ENCODE peak calls at places on chromosome 1, in four cellular contexts. Z is GM12878, U is PC-3, F is BE2C. D is an unnamed sample. For H3K4me1, the result is how much of the 10 kb centered on the place peaks cover.

GRCh38 chr1:203584040-203584439 is 42.6 kb upstream of the ATP2B4 start:
- DNase-seq in Z (no peak), U (no peak), F (no peak), D (no peak)

GRCh38 chr1:29388170-29388569 is 151.8 kb downstream of the PTPRU start:
- DNase-seq in Z (no peak), U (no peak), F (no peak), D (no peak)

GRCh38 chr1:25945756-25946155 is 39.5 kb upstream of the STMN1 start:
- DNase-seq in Z (no peak), U (no peak), F (peak), D (no peak)

GRCh38 chr1:57072775-57073174 is 107.0 kb upstream of the C8B start:
- DNase-seq in Z (no peak), U (peak), F (no peak), D (no peak)

GRCh38 chr1:241411056-241411775 is 54.2 kb upstream of the RGS7 start:
- DNase-seq in Z (no peak), U (peak), F (no peak), D (no peak)

GRCh38 chr1:156675715-156676311 is 1.4 kb downstream of the NES start:
- DNase-seq in Z (no peak), U (no peak), F (peak), D (no peak)

GRCh38 chr1:23263380-23263887 is 46.1 kb upstream of the HTR1D start:
- DNase-seq in Z (no peak), U (no peak), F (no peak), D (no peak)

GRCh38 chr1:225908773-225909172 is 15.3 kb downstream of the PYCR2 start:
- DNase-seq in Z (no peak), U (no peak), F (no peak), D (no peak)

GRCh38 chr1:154593390-154593789 is 14.6 kb downstream of the ADAR start:
- DNase-seq in Z (no peak), U (no peak), F (no peak), D (no peak)

DNA sequence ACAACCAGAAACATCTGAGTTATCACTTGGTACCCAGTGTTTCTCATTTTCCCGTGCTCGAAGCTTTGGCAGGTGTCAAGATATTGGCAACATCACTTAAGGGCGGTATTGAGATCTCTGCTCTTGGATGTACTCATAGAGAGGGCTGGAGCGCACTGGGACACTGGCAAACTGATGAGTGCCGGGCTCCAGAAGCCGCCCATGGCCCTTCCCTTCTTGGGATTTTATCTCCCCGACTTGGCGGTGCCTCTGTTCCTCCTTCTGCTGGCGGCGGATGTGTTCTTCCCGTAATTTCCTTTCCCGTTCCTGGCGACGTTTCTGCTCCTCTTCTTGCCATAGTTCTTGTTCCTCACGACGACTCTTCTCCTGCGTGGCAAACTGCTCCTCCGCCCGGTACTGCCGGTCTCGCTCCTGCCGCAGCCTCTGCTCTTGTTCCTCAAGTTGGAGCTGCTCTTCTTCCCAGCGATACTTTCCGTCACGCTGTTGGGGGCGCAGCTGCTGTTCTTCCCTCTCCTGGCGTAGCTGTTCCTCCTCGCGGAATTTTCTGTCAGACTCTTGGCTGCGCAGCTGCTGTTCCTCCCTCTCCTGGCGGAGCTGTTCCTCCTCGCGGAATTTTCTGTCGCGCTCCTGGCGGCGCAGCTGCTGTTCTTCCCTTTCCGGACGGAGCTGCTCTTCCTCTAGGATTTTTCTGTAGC is 7.8 kb downstream of the TCHH start:
- DNase-seq in Z (no peak), U (no peak), F (no peak), D (no peak)
- H3K4me3 ChIP-seq in Z (no peak), U (no peak), F (no peak), D (no peak)

DNA sequence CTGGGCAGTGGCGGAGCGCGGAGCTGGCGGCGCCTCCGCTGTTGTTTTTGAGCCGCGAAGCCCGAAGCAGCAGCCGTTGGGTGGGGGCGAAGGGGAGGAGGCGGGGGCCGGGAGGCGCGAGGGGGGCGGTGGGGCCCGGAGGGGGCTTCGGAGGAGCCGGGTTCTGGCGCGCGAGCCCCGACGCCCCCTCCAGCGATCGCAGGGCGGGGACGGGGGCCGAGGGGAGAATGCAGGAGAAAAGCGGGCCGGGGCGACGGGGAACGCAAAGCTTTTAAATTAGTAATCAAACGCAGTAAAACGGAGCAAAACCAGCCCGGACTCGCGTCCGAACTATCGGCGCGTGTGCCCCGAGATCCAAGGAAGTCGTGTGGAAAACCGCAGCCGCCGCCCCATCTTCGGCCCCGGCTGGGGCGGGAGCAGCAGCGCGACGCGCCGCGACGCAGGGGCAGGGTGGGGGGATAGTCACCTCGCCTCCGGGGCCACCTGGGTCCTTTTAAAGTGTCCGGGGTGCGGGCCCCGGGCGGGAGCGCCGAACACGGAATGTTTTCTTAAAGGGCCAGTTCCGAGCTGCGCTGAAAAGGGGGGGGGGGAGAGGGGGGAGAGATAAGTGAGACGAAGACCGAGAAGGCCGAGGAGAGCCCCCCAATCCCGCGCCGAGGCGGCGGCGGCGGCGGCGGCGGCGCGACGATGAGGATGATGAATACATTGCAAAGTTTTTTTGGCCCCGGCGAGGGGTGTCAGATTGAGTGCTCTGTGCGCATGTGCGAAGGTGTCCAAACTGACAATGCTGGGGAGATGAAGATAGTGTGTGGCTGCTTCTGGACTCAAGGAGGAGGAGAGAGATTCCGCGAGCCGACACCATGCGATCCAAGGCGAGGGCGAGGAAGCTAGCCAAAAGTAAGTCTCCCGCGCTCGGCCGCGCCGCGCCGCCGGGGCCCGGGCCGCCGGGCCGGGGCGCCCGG is at the start of gene PRDM16:
- DNase-seq in Z (no peak), U (peak), F (no peak), D (peak)
- H3K4me1 ChIP-seq in Z (under half), U (under half), F (under half), D (under half)

GRCh38 chr1:172147541-172147940 is 272.9 kb upstream of the C1orf105 start:
- DNase-seq in Z (no peak), U (peak), F (no peak), D (no peak)

GRCh38 chr1:172145231-172145651 is 275.2 kb upstream of the C1orf105 start:
- DNase-seq in Z (no peak), U (no peak), F (peak), D (no peak)

GRCh38 chr1:172144445-172145060 is 275.9 kb upstream of the C1orf105 start:
- DNase-seq in Z (no peak), U (no peak), F (peak), D (peak)

GRCh38 chr1:172145656-172146055 is 274.8 kb upstream of the C1orf105 start:
- DNase-seq in Z (no peak), U (no peak), F (no peak), D (no peak)

DNA sequence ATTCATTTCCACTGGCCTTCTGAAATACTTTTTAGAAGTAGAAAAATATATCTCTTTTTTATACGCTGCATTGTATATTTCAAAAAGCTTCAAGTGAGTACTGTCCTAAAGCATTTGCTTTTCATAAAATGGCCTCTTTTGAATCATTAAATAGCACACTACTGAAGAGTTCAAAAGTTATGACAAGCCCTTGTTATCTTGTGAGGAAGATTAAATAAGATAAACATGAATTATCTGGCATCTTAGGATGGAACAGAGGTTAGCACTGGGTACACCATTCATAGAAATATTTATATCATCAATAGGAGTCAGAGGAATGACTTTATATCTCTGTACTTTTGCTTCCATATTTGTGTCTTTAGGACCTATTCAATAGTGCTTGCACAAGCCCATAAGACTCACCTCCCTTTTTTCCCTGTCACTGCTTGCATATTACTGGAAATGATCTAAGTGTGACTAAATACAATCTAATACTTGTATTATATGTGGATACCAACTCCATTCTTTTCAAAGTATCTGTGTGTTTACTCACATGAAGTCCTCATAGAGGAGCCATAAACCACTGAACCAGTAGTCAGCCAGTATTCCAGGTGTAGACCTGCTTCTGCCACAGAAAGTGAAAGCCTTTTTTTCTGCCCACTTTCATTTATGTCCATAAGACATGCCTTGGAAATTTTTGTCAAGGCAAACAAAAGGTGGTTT is 274.2 kb upstream of the C1orf105 start:
- DNase-seq in Z (no peak), U (peak), F (no peak), D (no peak)
- TF ChIP-seq CTCF in Z (no peak), U (no peak), F (no peak), D (no peak)

DNA sequence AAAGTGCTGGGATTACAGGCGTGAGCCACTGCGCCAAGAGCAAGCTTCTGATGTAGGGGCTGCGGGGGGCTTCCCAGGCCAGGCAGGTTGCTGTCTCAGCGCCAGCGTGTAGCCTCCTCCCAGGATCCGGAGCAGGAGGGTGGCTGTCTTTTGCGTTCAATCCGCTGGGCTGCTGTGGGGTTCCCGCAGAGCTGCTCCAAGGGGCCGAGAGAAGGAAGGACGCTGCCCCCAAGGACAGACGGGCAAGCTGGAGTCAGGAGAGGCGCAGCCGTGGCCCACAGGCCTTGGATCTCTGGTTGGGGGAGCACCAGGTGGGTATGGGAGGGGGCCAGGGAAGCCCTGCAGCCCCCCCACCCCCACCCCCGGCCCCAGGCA is 16.0 kb upstream of the SKI start:
- DNase-seq in Z (no peak), U (no peak), F (no peak), D (peak)
- H3K4me3 ChIP-seq in Z (no peak), U (no peak), F (no peak), D (no peak)

D was measured in thyroid gland.